ENCODE peak calls at places on chromosomes 13 and 19, in seven cellular contexts. R, Y, T, H, J, F and S are unnamed samples. For H3K4me1, the result is how much of the 10 kb centered on the place peaks cover.

GRCh38 chr13:29943301-29944085 is 93.1 kb upstream of the UBL3 start:
- DNase-seq in Y (no peak), F (no peak), J (no peak), T (no peak), H (peak), R (no peak), S (no peak)

GRCh38 chr19:51697169-51697776 is 4.1 kb downstream of the SPACA6 start:
- DNase-seq in F (no peak), J (no peak), R (no peak), Y (no peak), H (no peak), T (no peak), S (no peak)

GRCh38 chr19:679418-680286 is 3.5 kb downstream of the FSTL3 start:
- DNase-seq in J (peak), R (peak), T (no peak), F (peak), Y (peak), H (peak), S (peak)

GRCh38 chr19:57302727-57303401 is 17.4 kb upstream of the ZNF543 start:
- DNase-seq in J (no peak), T (no peak), F (no peak), H (peak), R (no peak), Y (no peak), S (no peak)

GRCh38 chr19:50460161-50460765 is 16.0 kb upstream of the EMC10 start:
- DNase-seq in F (no peak), T (no peak), Y (no peak), H (no peak), J (no peak), R (no peak), S (no peak)

GRCh38 chr13:32881792-32882175 is 134.4 kb upstream of the KL start:
- DNase-seq in F (no peak), J (no peak), H (no peak), Y (no peak), T (no peak), R (no peak), S (no peak)

GRCh38 chr13:26062853-26063444 is 11.1 kb upstream of the SHISA2 start:
- DNase-seq in F (no peak), Y (no peak), J (no peak), H (peak), R (peak), T (no peak), S (no peak)

GRCh38 chr13:65990684-65991083 is 1239.5 kb downstream of the PCDH9 start:
- DNase-seq in J (no peak), F (no peak), T (no peak), H (peak), Y (no peak), R (no peak), S (no peak)

GRCh38 chr13:97242755-97243497 is 20.8 kb downstream of the MBNL2 start:
- DNase-seq in T (no peak), F (no peak), Y (no peak), R (no peak), J (peak), H (no peak), S (no peak)

DNA sequence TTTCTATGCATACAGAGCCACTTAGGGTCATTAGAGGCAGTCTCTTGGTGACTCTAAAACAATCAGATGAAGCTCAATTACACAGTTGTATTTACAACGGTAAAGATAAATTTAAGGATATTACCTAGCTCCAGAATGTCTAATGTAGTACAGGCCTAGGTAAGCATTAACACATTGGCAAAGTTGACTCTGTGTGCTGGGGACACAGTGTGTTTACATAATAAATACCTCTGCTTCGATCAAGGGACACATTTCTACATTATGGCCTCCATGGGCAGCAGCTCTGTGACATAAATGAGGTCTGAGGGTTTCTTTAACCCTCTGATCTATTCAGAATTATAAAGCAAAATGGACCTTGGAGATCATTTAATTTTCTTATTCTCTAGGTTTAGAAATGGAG is 74.7 kb downstream of the SERP2 start:
- DNase-seq in R (no peak), F (no peak), J (no peak), T (no peak), H (no peak), Y (no peak), S (no peak)
- H3K4me1 ChIP-seq in R (under half), F (under half), J (under half), T (under half), H (under half), Y (under half), S (under half)

DNA sequence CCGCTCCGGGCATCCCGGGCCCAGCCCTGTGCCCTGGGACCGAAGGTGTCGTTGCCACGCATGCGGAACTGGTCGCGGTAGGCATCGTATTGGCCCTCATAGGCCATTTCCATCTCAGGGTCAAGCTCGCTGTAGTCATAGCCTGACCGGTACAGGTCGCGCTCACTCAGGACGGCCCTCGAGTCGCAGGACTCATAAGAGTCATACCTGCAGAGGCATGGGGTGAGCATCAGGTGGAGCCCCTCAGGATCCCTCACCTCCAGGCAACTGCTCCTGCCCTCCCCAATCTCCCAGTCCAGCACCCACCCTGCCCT is 17.4 kb downstream of the AKAP8L start:
- DNase-seq in Y (no peak), T (no peak), F (no peak), J (no peak), R (no peak), H (no peak), S (no peak)
- H3K4me1 ChIP-seq in Y (half or more), T (under half), F (under half), J (under half), R (under half), H (under half), S (under half)

GRCh38 chr19:16380943-16381755 is 56.5 kb downstream of the KLF2 start:
- DNase-seq in H (no peak), Y (peak), J (peak), R (no peak), F (no peak), T (no peak), S (no peak)

GRCh38 chr19:16383584-16384161 is 59.0 kb downstream of the KLF2 start:
- DNase-seq in F (no peak), H (no peak), T (no peak), R (no peak), Y (no peak), J (peak), S (no peak)

GRCh38 chr19:16380314-16380695 is 55.7 kb downstream of the KLF2 start:
- DNase-seq in J (peak), F (no peak), H (no peak), Y (no peak), T (no peak), R (no peak), S (no peak)

GRCh38 chr19:16382775-16383543 is 58.3 kb downstream of the KLF2 start:
- DNase-seq in R (peak), Y (peak), F (peak), J (peak), T (peak), H (peak), S (peak)

GRCh38 chr19:16381756-16382401 is 57.3 kb downstream of the KLF2 start:
- DNase-seq in R (no peak), F (peak), J (peak), H (no peak), Y (peak), T (no peak), S (no peak)
- H3K4me1 ChIP-seq in R (under half), F (under half), J (under half), H (under half), Y (half or more), T (under half), S (under half)

DNA sequence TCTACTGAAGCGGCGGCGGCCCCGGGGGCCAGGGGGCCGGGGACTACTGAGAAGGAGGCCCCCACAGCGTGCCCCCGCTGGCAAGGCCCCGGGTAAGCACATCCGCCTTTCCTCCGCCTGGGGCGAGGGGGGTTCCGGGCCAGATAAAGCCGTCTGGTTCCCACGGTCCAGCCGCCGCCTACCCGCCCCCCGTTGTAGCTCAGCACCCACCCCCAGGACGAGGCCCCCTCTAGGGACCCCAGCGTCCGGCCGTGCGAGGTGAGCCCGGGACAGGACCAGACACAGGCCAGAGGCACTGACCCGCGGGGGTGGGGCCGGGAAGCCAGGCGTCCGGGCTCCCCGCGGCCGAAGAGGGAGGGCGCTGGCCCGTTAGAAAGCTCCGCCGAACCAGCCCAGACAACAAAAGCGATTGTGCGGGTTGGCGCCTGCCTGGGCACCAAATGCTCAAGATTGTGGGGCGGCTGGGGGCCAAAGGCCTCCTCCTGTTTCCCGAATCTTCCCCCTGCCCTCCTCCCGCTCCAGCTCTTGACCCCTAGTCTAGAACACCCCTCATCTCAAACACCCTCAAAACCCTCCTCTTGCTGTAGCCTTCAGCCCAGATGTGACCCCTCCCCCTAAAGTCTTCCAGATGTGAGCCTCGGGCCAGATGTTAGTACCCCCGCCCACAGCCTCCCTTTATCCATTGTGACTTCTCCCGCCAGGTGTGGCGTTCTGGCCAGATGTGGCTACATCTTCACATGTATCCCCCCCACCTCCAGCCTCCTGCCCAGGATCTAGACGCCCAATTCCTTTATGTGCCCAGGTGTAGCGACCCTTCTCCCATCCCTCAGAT is 867 bp upstream of the LTBP4 start:
- DNase-seq in J (peak), Y (peak), R (no peak), T (no peak), F (no peak), H (no peak), S (peak)
- H3K4me1 ChIP-seq in J (under half), Y (half or more), R (under half), T (under half), F (half or more), H (under half), S (under half)